ENCODE peak calls at places on chromosomes 4 and X, in six cellular contexts. U, H, K, W, L and P are unnamed samples.

GRCh38 chrX:132488092-132488749 is 617 bp downstream of the MBNL3 start:
- DNase-seq in U (no peak), H (no peak), K (peak), W (peak), L (no peak), P (peak)

GRCh38 chrX:135688137-135688536 is 25.3 kb upstream of the CT45A1 start:
- DNase-seq in U (no peak), H (no peak), K (no peak), W (no peak), L (no peak), P (peak)

GRCh38 chr4:76996445-76996844 is 46.9 kb downstream of the SEPTIN11 start:
- DNase-seq in U (no peak), H (no peak), K (no peak), W (no peak), L (no peak), P (no peak)

GRCh38 chr4:2804973-2805501 is 12.2 kb downstream of the SH3BP2 start:
- DNase-seq in U (no peak), H (no peak), K (no peak), W (no peak), L (no peak), P (no peak)

GRCh38 chr4:92776080-92776479 is 472.3 kb downstream of the GRID2 start:
- DNase-seq in U (no peak), H (no peak), K (no peak), W (no peak), L (no peak), P (no peak)

GRCh38 chr4:52659722-52660261 is 691 bp upstream of the USP46 start:
- DNase-seq in U (peak), H (no peak), K (peak), W (peak), L (peak), P (peak)

GRCh38 chr4:141486375-141486997 is 149.9 kb upstream of the IL15 start:
- DNase-seq in U (no peak), H (peak), K (no peak), W (peak), L (no peak), P (peak)

GRCh38 chr4:27763830-27764525 is 903.3 kb downstream of the STIM2 start:
- DNase-seq in U (no peak), H (no peak), K (no peak), W (no peak), L (no peak), P (no peak)

GRCh38 chr4:1113311-1114009 is at the start of gene RNF212:
- DNase-seq in U (peak), H (no peak), K (peak), W (peak), L (no peak), P (no peak)

GRCh38 chrX:57573754-57574153 is 18.1 kb upstream of the ZXDB start:
- DNase-seq in U (no peak), H (no peak), K (peak), W (no peak), L (no peak), P (peak)

GRCh38 chr4:1170156-1170804 is 2.1 kb downstream of the SPON2 start:
- DNase-seq in U (no peak), H (no peak), K (no peak), W (no peak), L (peak), P (no peak)

GRCh38 chr4:161714022-161714751 is 449.6 kb downstream of the FSTL5 start:
- DNase-seq in U (no peak), H (peak), K (no peak), W (no peak), L (no peak), P (peak)

GRCh38 chr4:156771171-156771837 is 200.3 kb downstream of the PDGFC start:
- DNase-seq in U (no peak), H (no peak), K (no peak), W (peak), L (no peak), P (peak)

GRCh38 chrX:139877710-139878414 is 55.0 kb downstream of the ATP11C start:
- DNase-seq in U (no peak), H (no peak), K (no peak), W (peak), L (no peak), P (peak)

GRCh38 chrX:71652405-71652804 is 14.9 kb upstream of the LOC101059915 start:
- DNase-seq in U (no peak), H (peak), K (peak), W (peak), L (no peak), P (peak)

GRCh38 chr4:182144621-182145359 is 98.4 kb upstream of the TENM3 start:
- DNase-seq in U (peak), H (no peak), K (no peak), W (no peak), L (no peak), P (no peak)

GRCh38 chr4:27790911-27791310 is 930.3 kb downstream of the STIM2 start:
- DNase-seq in U (no peak), H (no peak), K (no peak), W (no peak), L (no peak), P (peak)

GRCh38 chr4:84944952-84945351 is 21.5 kb downstream of the WDFY3 start:
- DNase-seq in U (no peak), H (no peak), K (no peak), W (peak), L (no peak), P (peak)

GRCh38 chr4:87880106-87880505 is 47.3 kb downstream of the MEPE start:
- DNase-seq in U (no peak), H (no peak), K (no peak), W (no peak), L (no peak), P (no peak)

GRCh38 chr4:41269682-41270081 is 13.0 kb downstream of the UCHL1 start:
- DNase-seq in U (no peak), H (no peak), K (no peak), W (no peak), L (no peak), P (no peak)